ENCODE peak calls at places on chromosomes 6 and 20, in seven cellular contexts. A, S, I, L, P, W and F are unnamed samples.
A peak's percentile ranks its signal among the peaks of the same experiment; 100 is the strongest.

GRCh38 chr6:33620158-33620583 is 951 bp upstream of the ITPR3 start:
- DNase-seq in A (no peak), S (no peak), I (peak; percentile 69), L (peak; percentile 54), P (peak; percentile 63), W (no peak), F (peak; percentile 45)

GRCh38 chr20:46240065-46240464 is 68.2 kb downstream of the CDH22 start:
- DNase-seq in A (no peak), S (no peak), I (no peak), L (no peak), P (no peak), W (no peak), F (no peak)

GRCh38 chr6:136640132-136640915 is 90.1 kb upstream of the MAP7 start:
- DNase-seq in A (no peak), S (no peak), I (no peak), L (no peak), P (no peak), W (peak; percentile 66), F (no peak)

GRCh38 chr6:26195376-26195923 is 108.2 kb downstream of the HFE start:
- DNase-seq in A (no peak), S (peak; percentile 83), I (peak; percentile 87), L (peak; percentile 94), P (peak; percentile 96), W (peak; percentile 97), F (peak; percentile 95)

GRCh38 chr6:68559716-68560115 is 75.4 kb upstream of the ADGRB3 start:
- DNase-seq in A (no peak), S (no peak), I (no peak), L (no peak), P (no peak), W (peak; percentile 70), F (no peak)

GRCh38 chr20:51886341-51886740 is 84.0 kb upstream of the SALL4 start:
- DNase-seq in A (no peak), S (no peak), I (no peak), L (no peak), P (no peak), W (no peak), F (no peak)

GRCh38 chr6:27503436-27504030 is 30.6 kb upstream of the ZNF184 start:
- DNase-seq in A (no peak), S (peak; percentile 36), I (peak; percentile 68), L (peak; percentile 83), P (peak; percentile 67), W (peak; percentile 87), F (peak; percentile 75)

GRCh38 chr20:25327521-25328235 is 63.0 kb downstream of the ABHD12 start:
- DNase-seq in A (no peak), S (no peak), I (no peak), L (no peak), P (no peak), W (no peak), F (no peak)

GRCh38 chr6:129454482-129454881 is 255.5 kb downstream of the ARHGAP18 start:
- DNase-seq in A (no peak), S (no peak), I (no peak), L (no peak), P (no peak), W (no peak), F (no peak)

GRCh38 chr6:166304106-166304505 is 4.1 kb downstream of the PRR18 start:
- DNase-seq in A (no peak), S (no peak), I (no peak), L (no peak), P (no peak), W (no peak), F (no peak)

GRCh38 chr20:32482251-32483220 is 102.6 kb downstream of the NOL4L start:
- DNase-seq in A (no peak), S (peak; percentile 67), I (peak; percentile 69), L (peak; percentile 54), P (peak; percentile 72), W (no peak), F (no peak)

GRCh38 chr6:111484655-111484974 is 1.6 kb upstream of the REV3L start:
- DNase-seq in A (no peak), S (no peak), I (no peak), L (no peak), P (no peak), W (peak; percentile 32), F (peak; percentile 11)

GRCh38 chr20:8129211-8129986 is 2.7 kb upstream of the PLCB1 start:
- DNase-seq in A (no peak), S (no peak), I (no peak), L (no peak), P (no peak), W (peak; percentile 53), F (no peak)

GRCh38 chr6:2061880-2062279 is 183.5 kb downstream of the GMDS start:
- DNase-seq in A (no peak), S (no peak), I (no peak), L (no peak), P (no peak), W (peak; percentile 19), F (no peak)

GRCh38 chr6:17220511-17220910 is 60.6 kb upstream of the RBM24 start:
- DNase-seq in A (no peak), S (no peak), I (no peak), L (no peak), P (no peak), W (no peak), F (no peak)

GRCh38 chr6:45447721-45448120 is 70.0 kb upstream of the SUPT3H start:
- DNase-seq in A (no peak), S (peak; percentile 29), I (no peak), L (no peak), P (no peak), W (no peak), F (no peak)

GRCh38 chr6:118804091-118804490 is 89.9 kb upstream of the ASF1A start:
- DNase-seq in A (no peak), S (no peak), I (no peak), L (no peak), P (no peak), W (no peak), F (no peak)

GRCh38 chr20:40481743-40482458 is 207.1 kb downstream of the MAFB start:
- DNase-seq in A (no peak), S (no peak), I (no peak), L (no peak), P (no peak), W (no peak), F (peak; percentile 33)

GRCh38 chr20:46458891-46459750 is 52.7 kb upstream of the ELMO2 start:
- DNase-seq in A (no peak), S (peak; percentile 77), I (peak; percentile 52), L (no peak), P (peak; percentile 47), W (peak; percentile 23), F (no peak)

GRCh38 chr20:63227260-63227659 is 8.4 kb upstream of the BIRC7 start:
- DNase-seq in A (no peak), S (no peak), I (no peak), L (no peak), P (no peak), W (no peak), F (no peak)
- H3K4me1 ChIP-seq in A (peaks cover 3% of the 10 kb centered on the region), S (no peaks in the 10 kb centered on the region), I (no peaks in the 10 kb centered on the region), L (no peaks in the 10 kb centered on the region), P (no peaks in the 10 kb centered on the region), W (peaks cover 11% of the 10 kb centered on the region), F (no peaks in the 10 kb centered on the region)

GRCh38 chr6:154428892-154429291 is 72.3 kb upstream of the IPCEF1 start:
- DNase-seq in A (no peak), S (no peak), I (no peak), L (no peak), P (no peak), W (no peak), F (no peak)

GRCh38 chr6:154426997-154427396 is 70.4 kb upstream of the IPCEF1 start:
- DNase-seq in A (no peak), S (no peak), I (no peak), L (no peak), P (no peak), W (no peak), F (no peak)

GRCh38 chr6:154425034-154425433 is 68.4 kb upstream of the IPCEF1 start:
- DNase-seq in A (no peak), S (no peak), I (no peak), L (no peak), P (no peak), W (no peak), F (no peak)

GRCh38 chr6:154429711-154430110 is 73.1 kb upstream of the IPCEF1 start:
- DNase-seq in A (no peak), S (no peak), I (no peak), L (no peak), P (no peak), W (no peak), F (no peak)

DNA sequence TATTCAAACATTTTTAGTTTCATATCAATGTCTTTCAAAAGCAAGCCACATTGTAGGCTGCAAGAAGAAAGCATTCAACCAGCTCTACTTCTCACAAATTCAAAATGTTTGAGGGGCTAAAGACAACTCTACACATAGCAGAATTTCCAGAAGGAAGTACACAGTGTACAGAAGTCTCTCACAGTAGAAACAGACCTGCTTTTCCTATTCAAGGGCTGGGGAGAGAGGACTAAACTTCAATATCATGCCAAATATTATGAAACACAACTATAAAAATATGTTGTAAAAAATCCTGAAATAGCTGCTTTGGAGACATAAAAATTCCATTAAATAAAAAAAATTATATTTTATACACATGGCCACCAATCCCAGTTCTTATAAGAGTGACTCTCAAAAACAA is 70.8 kb upstream of the IPCEF1 start:
- DNase-seq in A (no peak), S (no peak), I (no peak), L (no peak), P (no peak), W (no peak), F (no peak)
- H3K36me3 ChIP-seq in A (no peaks in the 10 kb centered on the region), S (peaks cover 1% of the 10 kb centered on the region), I (peaks cover 1% of the 10 kb centered on the region), L (no peaks in the 10 kb centered on the region), P (no peaks in the 10 kb centered on the region), W (peaks cover 2% of the 10 kb centered on the region), F (no peaks in the 10 kb centered on the region)

GRCh38 chr6:7165736-7166296 is 58.1 kb downstream of the RREB1 start:
- DNase-seq in A (no peak), S (no peak), I (no peak), L (no peak), P (no peak), W (no peak), F (no peak)

GRCh38 chr6:7163661-7164071 is 55.9 kb downstream of the RREB1 start:
- DNase-seq in A (no peak), S (no peak), I (no peak), L (no peak), P (no peak), W (no peak), F (no peak)

GRCh38 chr6:7166410-7167293 is 58.9 kb downstream of the RREB1 start:
- DNase-seq in A (no peak), S (no peak), I (no peak), L (no peak), P (no peak), W (peak; percentile 90), F (no peak)

GRCh38 chr6:7164536-7165001 is 56.8 kb downstream of the RREB1 start:
- DNase-seq in A (no peak), S (no peak), I (no peak), L (no peak), P (no peak), W (no peak), F (no peak)

GRCh38 chr6:7165002-7165735 is 57.4 kb downstream of the RREB1 start:
- DNase-seq in A (no peak), S (peak; percentile 81), I (no peak), L (no peak), P (no peak), W (peak; percentile 61), F (no peak)
- H3K4me1 ChIP-seq in A (peaks cover 44% of the 10 kb centered on the region), S (peaks cover 50% of the 10 kb centered on the region), I (peaks cover 80% of the 10 kb centered on the region), L (peaks cover 27% of the 10 kb centered on the region), P (peaks cover 13% of the 10 kb centered on the region), W (peaks cover 44% of the 10 kb centered on the region), F (peaks cover 10% of the 10 kb centered on the region)

DNA sequence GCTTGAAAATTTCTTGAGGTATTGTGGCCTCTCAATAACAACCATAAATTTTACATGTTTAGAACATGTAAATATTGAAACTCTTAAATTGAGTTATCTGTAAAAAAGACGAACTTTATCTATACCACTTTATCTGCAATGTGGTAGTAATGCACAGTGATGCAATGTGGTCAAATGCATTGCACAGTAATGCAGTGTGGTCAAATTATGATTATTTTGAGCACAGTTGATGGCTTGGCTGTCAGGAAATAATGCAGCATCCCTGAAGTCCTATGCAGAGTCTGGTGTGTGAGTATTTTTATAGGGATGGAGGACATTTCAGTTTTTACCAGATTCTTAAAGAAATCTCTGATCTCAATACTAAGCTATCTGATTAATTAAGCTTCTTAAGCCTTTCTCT is 5.1 kb downstream of the TTK start:
- DNase-seq in A (no peak), S (no peak), I (no peak), L (no peak), P (no peak), W (no peak), F (no peak)
- H3K36me3 ChIP-seq in A (no peaks in the 10 kb centered on the region), S (peaks cover 10% of the 10 kb centered on the region), I (no peaks in the 10 kb centered on the region), L (no peaks in the 10 kb centered on the region), P (no peaks in the 10 kb centered on the region), W (peaks cover 4% of the 10 kb centered on the region), F (peaks cover 10% of the 10 kb centered on the region)